ENCODE peak calls at places on chromosome 19, in seven cellular contexts. K, M, O, G, I, F and X are unnamed samples.

GRCh38 chr19:42132030-42132628 is at the start of gene POU2F2:
- DNase-seq in K (no peak), O (no peak), F (no peak), I (no peak), M (no peak), G (peak; percentile 54), X (no peak)

GRCh38 chr19:2080336-2080988 is 15.7 kb downstream of the MOB3A start:
- DNase-seq in O (no peak), K (no peak), M (no peak), G (no peak), I (no peak), F (no peak), X (no peak)

GRCh38 chr19:8449830-8450229 is 5.1 kb downstream of the HNRNPM start:
- DNase-seq in F (peak; percentile 29), M (no peak), O (peak; percentile 62), K (no peak), I (no peak), G (no peak), X (no peak)

GRCh38 chr19:7953060-7953459 is 9.6 kb upstream of the TIMM44 start:
- DNase-seq in G (no peak), M (no peak), F (no peak), I (no peak), O (peak; percentile 48), K (peak; percentile 27), X (no peak)

GRCh38 chr19:6018786-6019185 is 40.8 kb upstream of the RANBP3 start:
- DNase-seq in G (peak; percentile 30), K (no peak), F (no peak), O (no peak), I (no peak), M (no peak), X (no peak)

GRCh38 chr19:21569497-21569870 is 64.1 kb downstream of the ZNF429 start:
- DNase-seq in K (peak; percentile 6), M (no peak), F (peak; percentile 67), G (peak; percentile 65), I (no peak), O (no peak), X (peak; percentile 2)

GRCh38 chr19:6963259-6963852 is 57.9 kb downstream of the MBD3L2B start:
- DNase-seq in I (no peak), K (no peak), M (no peak), F (no peak), G (no peak), O (no peak), X (no peak)

GRCh38 chr19:5799247-5800241 is 5.3 kb upstream of the NRTN start:
- DNase-seq in I (no peak), O (no peak), M (peak; percentile 87), F (peak; percentile 78), K (no peak), G (no peak), X (no peak)

GRCh38 chr19:2266183-2266993 is 10.2 kb upstream of the JSRP1 start:
- DNase-seq in K (peak; percentile 82), F (peak; percentile 70), G (peak; percentile 88), O (peak; percentile 39), I (no peak), M (peak; percentile 80), X (no peak)

GRCh38 chr19:21566073-21566472 is 60.7 kb downstream of the ZNF429 start:
- DNase-seq in G (no peak), K (no peak), I (no peak), O (no peak), F (no peak), M (no peak), X (no peak)

DNA sequence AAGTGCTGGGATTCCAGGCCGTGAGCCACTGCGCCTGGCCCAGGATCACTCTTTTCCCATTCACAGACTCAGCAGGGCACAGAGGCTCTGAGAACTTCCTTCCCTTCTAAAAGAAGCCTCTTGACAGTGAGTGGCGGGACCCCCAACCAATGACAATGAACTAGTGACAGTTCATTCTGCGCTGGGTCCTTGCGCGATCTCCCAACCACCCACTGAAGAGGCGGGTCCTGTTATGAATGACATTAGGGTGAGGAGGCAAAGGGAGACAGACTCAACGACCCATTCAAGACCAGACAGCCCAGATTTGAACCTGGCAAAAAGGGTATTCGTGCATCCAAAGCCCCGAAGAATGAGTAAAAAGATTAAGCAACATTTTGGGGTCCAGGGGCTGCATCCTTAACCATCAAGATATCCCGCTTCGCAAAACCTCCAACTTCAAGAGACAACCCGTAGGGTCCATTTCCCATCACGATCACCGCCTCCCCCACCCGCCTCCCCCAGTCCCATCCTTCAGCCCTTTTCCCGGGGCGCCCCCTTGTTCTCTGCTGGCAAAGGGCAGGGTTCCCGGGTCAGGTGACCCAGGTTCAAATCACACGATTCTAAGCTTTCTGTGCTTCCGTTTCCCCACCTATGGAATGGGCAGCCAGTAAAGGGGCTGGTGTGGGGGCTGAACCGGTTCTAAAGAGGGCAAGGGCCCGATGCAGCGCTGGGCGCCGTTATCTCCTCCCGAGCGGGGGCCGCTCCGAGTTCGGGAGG is 719 bp downstream of the SUGP2 start:
- DNase-seq in F (peak; percentile 50), O (peak; percentile 85), M (peak; percentile 98), G (peak; percentile 88), I (peak; percentile 75), K (peak; percentile 95), X (peak; percentile 75)
- TF ChIP-seq CTCF in F (no peak), O (no peak), M (no peak), G (no peak), I (no peak), K (no peak), X (no peak)

GRCh38 chr19:12126707-12127106 is 13.4 kb downstream of the ZNF20 start:
- DNase-seq in I (no peak), G (no peak), O (no peak), F (peak; percentile 34), K (peak; percentile 11), M (peak; percentile 18), X (no peak)
- TF ChIP-seq CTCF in I (peak; percentile 61), G (peak; percentile 51), O (peak; percentile 57), F (peak; percentile 51), K (peak; percentile 47), M (peak; percentile 68), X (peak; percentile 23)

GRCh38 chr19:47187797-47188196 is 43.2 kb downstream of the BBC3 start:
- DNase-seq in K (no peak), G (no peak), I (no peak), M (no peak), O (peak; percentile 25), F (no peak), X (no peak)

GRCh38 chr19:47188507-47189033 is 42.4 kb downstream of the BBC3 start:
- DNase-seq in G (no peak), F (no peak), I (no peak), M (no peak), O (no peak), K (no peak), X (no peak)

GRCh38 chr19:47187023-47187655 is 43.9 kb downstream of the BBC3 start:
- DNase-seq in O (no peak), M (no peak), I (no peak), K (no peak), G (no peak), F (no peak), X (no peak)

GRCh38 chr19:47183579-47183978 is 47.4 kb downstream of the BBC3 start:
- DNase-seq in F (no peak), I (no peak), M (no peak), G (no peak), K (no peak), O (no peak), X (no peak)

DNA sequence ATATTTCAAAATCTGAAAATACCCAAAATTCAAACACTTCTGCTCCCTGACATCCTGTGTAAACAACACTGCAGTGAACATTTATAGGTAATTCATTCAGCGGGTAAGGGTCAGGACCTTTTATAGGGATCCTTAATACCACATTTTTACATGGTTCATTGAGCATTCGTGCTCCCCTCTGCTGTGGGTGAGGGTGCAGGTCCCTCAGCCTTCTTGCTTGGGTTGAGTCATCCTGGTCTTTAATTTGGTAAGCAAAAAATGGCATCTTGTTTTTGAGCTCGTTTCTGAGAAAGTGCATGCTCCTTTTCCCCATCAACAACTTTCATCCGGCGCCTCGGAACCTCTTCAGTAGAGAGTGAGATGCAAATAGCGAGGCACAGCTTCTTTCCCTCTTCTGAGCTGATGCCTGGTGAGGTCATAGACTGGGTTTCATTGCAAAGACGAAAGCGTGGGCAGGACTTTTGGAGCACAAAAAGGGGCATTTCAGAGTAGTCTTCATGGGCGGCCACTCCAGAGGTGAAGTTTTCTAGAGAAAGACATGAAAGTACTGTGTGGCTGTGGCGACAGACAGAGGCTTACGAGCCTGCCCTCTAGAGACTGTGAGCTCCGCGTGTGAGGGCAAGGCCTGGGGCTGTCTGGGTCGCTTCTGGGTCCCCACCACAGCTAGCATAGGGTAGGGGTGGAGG is 44.5 kb downstream of the BBC3 start:
- DNase-seq in F (no peak), G (no peak), I (no peak), M (no peak), O (no peak), K (no peak), X (no peak)
- TF ChIP-seq CTCF in F (no peak), G (no peak), I (no peak), M (no peak), O (no peak), K (no peak), X (no peak)

DNA sequence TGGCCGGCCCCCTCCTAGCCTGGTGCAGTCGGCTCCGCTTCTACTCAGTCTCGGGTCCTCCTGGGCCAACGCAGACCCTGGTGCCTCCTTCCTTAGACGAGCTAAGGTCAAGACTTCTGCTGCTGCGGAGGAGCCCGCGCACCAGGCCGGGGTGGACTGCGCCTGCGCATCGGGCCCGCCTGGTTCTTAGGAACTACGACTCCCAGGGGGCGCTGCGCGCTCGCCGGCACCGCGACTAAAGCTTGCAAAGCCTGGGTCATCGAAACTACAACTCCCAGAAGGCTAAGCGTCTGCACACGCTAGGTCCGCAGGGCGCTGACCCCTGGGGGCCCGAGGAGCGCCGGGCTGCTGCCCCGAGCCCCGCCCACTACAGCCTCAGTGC is at the start of gene ZNF835:
- DNase-seq in I (no peak), M (no peak), O (no peak), F (peak; percentile 88), G (peak; percentile 97), K (peak; percentile 61), X (no peak)
- TF ChIP-seq CTCF in I (no peak), M (no peak), O (no peak), F (no peak), G (peak; percentile 79), K (no peak), X (no peak)